ENCODE peak calls at places on chromosomes 13 and 19, in eight cellular contexts. One of them, this sample, is unnamed.

GRCh38 chr19:45164577-45165335 is 4.0 kb upstream of the NKPD1 start:
- DNase-seq in GM10248: peak
- DNase-seq in activated CD8-positive, alpha-beta T cell treated with anti-CD3 and anti-CD28 coated beads for 36 hours: peak
- DNase-seq in glutamatergic neuron: peak
- DNase-seq in pancreas: peak
- DNase-seq in mammary epithelial cell: peak
- DNase-seq in neural crest cell: no peak
- DNase-seq in nephron progenitor cell: peak
- DNase-seq in this sample: peak

GRCh38 chr19:3694361-3695123 is 5.7 kb downstream of the PIP5K1C start:
- DNase-seq in activated CD8-positive, alpha-beta T cell treated with anti-CD3 and anti-CD28 coated beads for 36 hours: no peak
- DNase-seq in glutamatergic neuron: no peak
- DNase-seq in pancreas: peak
- DNase-seq in nephron progenitor cell: no peak
- DNase-seq in mammary epithelial cell: no peak
- DNase-seq in GM10248: no peak
- DNase-seq in neural crest cell: no peak
- DNase-seq in this sample: no peak

GRCh38 chr19:4049432-4049831 is 17.3 kb downstream of the ZBTB7A start:
- DNase-seq in neural crest cell: no peak
- DNase-seq in GM10248: no peak
- DNase-seq in nephron progenitor cell: no peak
- DNase-seq in pancreas: no peak
- DNase-seq in mammary epithelial cell: no peak
- DNase-seq in activated CD8-positive, alpha-beta T cell treated with anti-CD3 and anti-CD28 coated beads for 36 hours: no peak
- DNase-seq in glutamatergic neuron: no peak
- DNase-seq in this sample: no peak

GRCh38 chr19:3517638-3518037 is 11.5 kb downstream of the FZR1 start:
- DNase-seq in mammary epithelial cell: no peak
- DNase-seq in nephron progenitor cell: no peak
- DNase-seq in neural crest cell: no peak
- DNase-seq in GM10248: no peak
- DNase-seq in pancreas: no peak
- DNase-seq in activated CD8-positive, alpha-beta T cell treated with anti-CD3 and anti-CD28 coated beads for 36 hours: no peak
- DNase-seq in glutamatergic neuron: no peak
- DNase-seq in this sample: no peak

GRCh38 chr13:110327036-110327790 is 20.1 kb downstream of the COL4A2 start:
- DNase-seq in activated CD8-positive, alpha-beta T cell treated with anti-CD3 and anti-CD28 coated beads for 36 hours: no peak
- DNase-seq in neural crest cell: no peak
- DNase-seq in glutamatergic neuron: no peak
- DNase-seq in pancreas: no peak
- DNase-seq in nephron progenitor cell: no peak
- DNase-seq in mammary epithelial cell: no peak
- DNase-seq in GM10248: no peak
- DNase-seq in this sample: no peak

GRCh38 chr13:76708138-76708537 is 178.1 kb downstream of the KCTD12 start:
- DNase-seq in GM10248: no peak
- DNase-seq in pancreas: no peak
- DNase-seq in glutamatergic neuron: no peak
- DNase-seq in neural crest cell: no peak
- DNase-seq in activated CD8-positive, alpha-beta T cell treated with anti-CD3 and anti-CD28 coated beads for 36 hours: no peak
- DNase-seq in nephron progenitor cell: no peak
- DNase-seq in mammary epithelial cell: no peak
- DNase-seq in this sample: no peak

GRCh38 chr19:461664-462551 is 1.1 kb upstream of the SHC2 start:
- DNase-seq in mammary epithelial cell: no peak
- DNase-seq in nephron progenitor cell: peak
- DNase-seq in GM10248: no peak
- DNase-seq in pancreas: peak
- DNase-seq in glutamatergic neuron: peak
- DNase-seq in activated CD8-positive, alpha-beta T cell treated with anti-CD3 and anti-CD28 coated beads for 36 hours: peak
- DNase-seq in neural crest cell: peak
- DNase-seq in this sample: no peak

GRCh38 chr19:32519023-32519422 is 62.0 kb upstream of the PDCD5 start:
- DNase-seq in glutamatergic neuron: no peak
- DNase-seq in neural crest cell: no peak
- DNase-seq in GM10248: no peak
- DNase-seq in mammary epithelial cell: no peak
- DNase-seq in nephron progenitor cell: no peak
- DNase-seq in activated CD8-positive, alpha-beta T cell treated with anti-CD3 and anti-CD28 coated beads for 36 hours: no peak
- DNase-seq in pancreas: no peak
- DNase-seq in this sample: no peak

GRCh38 chr13:44116562-44117315 is 237.0 kb downstream of the LACC1 start:
- DNase-seq in activated CD8-positive, alpha-beta T cell treated with anti-CD3 and anti-CD28 coated beads for 36 hours: peak
- DNase-seq in GM10248: no peak
- DNase-seq in glutamatergic neuron: no peak
- DNase-seq in nephron progenitor cell: no peak
- DNase-seq in neural crest cell: no peak
- DNase-seq in mammary epithelial cell: no peak
- DNase-seq in pancreas: no peak
- DNase-seq in this sample: no peak

GRCh38 chr13:99687728-99688397 is 186.6 kb downstream of the TM9SF2 start:
- DNase-seq in nephron progenitor cell: no peak
- DNase-seq in activated CD8-positive, alpha-beta T cell treated with anti-CD3 and anti-CD28 coated beads for 36 hours: no peak
- DNase-seq in neural crest cell: no peak
- DNase-seq in mammary epithelial cell: no peak
- DNase-seq in GM10248: no peak
- DNase-seq in pancreas: no peak
- DNase-seq in glutamatergic neuron: no peak
- DNase-seq in this sample: no peak

GRCh38 chr19:41307954-41308449 is 2.0 kb upstream of the CCDC97 start:
- DNase-seq in activated CD8-positive, alpha-beta T cell treated with anti-CD3 and anti-CD28 coated beads for 36 hours: peak
- DNase-seq in mammary epithelial cell: no peak
- DNase-seq in nephron progenitor cell: no peak
- DNase-seq in glutamatergic neuron: no peak
- DNase-seq in pancreas: no peak
- DNase-seq in neural crest cell: no peak
- DNase-seq in GM10248: no peak
- DNase-seq in this sample: no peak

GRCh38 chr13:35475131-35475959 is 1.1 kb downstream of the MAB21L1 start:
- DNase-seq in neural crest cell: peak
- DNase-seq in mammary epithelial cell: peak
- DNase-seq in activated CD8-positive, alpha-beta T cell treated with anti-CD3 and anti-CD28 coated beads for 36 hours: peak
- DNase-seq in GM10248: no peak
- DNase-seq in pancreas: peak
- DNase-seq in nephron progenitor cell: peak
- DNase-seq in glutamatergic neuron: peak
- DNase-seq in this sample: no peak

GRCh38 chr19:49767380-49767779 is 579 bp downstream of the AP2A1 start:
- DNase-seq in pancreas: no peak
- DNase-seq in activated CD8-positive, alpha-beta T cell treated with anti-CD3 and anti-CD28 coated beads for 36 hours: no peak
- DNase-seq in glutamatergic neuron: no peak
- DNase-seq in nephron progenitor cell: no peak
- DNase-seq in GM10248: no peak
- DNase-seq in neural crest cell: no peak
- DNase-seq in mammary epithelial cell: no peak
- DNase-seq in this sample: no peak

GRCh38 chr13:25468330-25469178 is 96.8 kb downstream of the ATP8A2 start:
- DNase-seq in mammary epithelial cell: peak
- DNase-seq in activated CD8-positive, alpha-beta T cell treated with anti-CD3 and anti-CD28 coated beads for 36 hours: peak
- DNase-seq in GM10248: peak
- DNase-seq in neural crest cell: peak
- DNase-seq in glutamatergic neuron: peak
- DNase-seq in nephron progenitor cell: peak
- DNase-seq in pancreas: no peak
- DNase-seq in this sample: peak

GRCh38 chr19:31049431-31049830 is 299.8 kb downstream of the TSHZ3 start:
- DNase-seq in GM10248: no peak
- DNase-seq in glutamatergic neuron: no peak
- DNase-seq in nephron progenitor cell: no peak
- DNase-seq in mammary epithelial cell: no peak
- DNase-seq in neural crest cell: no peak
- DNase-seq in activated CD8-positive, alpha-beta T cell treated with anti-CD3 and anti-CD28 coated beads for 36 hours: no peak
- DNase-seq in pancreas: no peak
- DNase-seq in this sample: no peak

GRCh38 chr19:15810335-15810734 is 5.1 kb downstream of the OR10H1 start:
- DNase-seq in mammary epithelial cell: peak
- DNase-seq in neural crest cell: no peak
- DNase-seq in activated CD8-positive, alpha-beta T cell treated with anti-CD3 and anti-CD28 coated beads for 36 hours: no peak
- DNase-seq in pancreas: no peak
- DNase-seq in GM10248: no peak
- DNase-seq in nephron progenitor cell: no peak
- DNase-seq in glutamatergic neuron: no peak
- DNase-seq in this sample: no peak

GRCh38 chr13:113121183-113121927 is 1.2 kb upstream of the F10 start:
- DNase-seq in glutamatergic neuron: peak
- DNase-seq in activated CD8-positive, alpha-beta T cell treated with anti-CD3 and anti-CD28 coated beads for 36 hours: no peak
- DNase-seq in mammary epithelial cell: no peak
- DNase-seq in pancreas: peak
- DNase-seq in nephron progenitor cell: no peak
- DNase-seq in neural crest cell: no peak
- DNase-seq in GM10248: no peak
- DNase-seq in this sample: no peak

GRCh38 chr13:29435125-29435911 is 160.2 kb downstream of the SLC7A1 start:
- DNase-seq in pancreas: no peak
- DNase-seq in GM10248: no peak
- DNase-seq in mammary epithelial cell: peak
- DNase-seq in glutamatergic neuron: no peak
- DNase-seq in neural crest cell: no peak
- DNase-seq in activated CD8-positive, alpha-beta T cell treated with anti-CD3 and anti-CD28 coated beads for 36 hours: no peak
- DNase-seq in nephron progenitor cell: no peak
- DNase-seq in this sample: no peak

GRCh38 chr19:43618921-43619261 is 538 bp downstream of the ZNF428 start:
- DNase-seq in mammary epithelial cell: no peak
- DNase-seq in neural crest cell: peak
- DNase-seq in pancreas: peak
- DNase-seq in activated CD8-positive, alpha-beta T cell treated with anti-CD3 and anti-CD28 coated beads for 36 hours: peak
- DNase-seq in nephron progenitor cell: no peak
- DNase-seq in glutamatergic neuron: peak
- DNase-seq in GM10248: peak
- DNase-seq in this sample: peak

GRCh38 chr13:25881946-25882574 is 169.8 kb downstream of the SHISA2 start:
- DNase-seq in activated CD8-positive, alpha-beta T cell treated with anti-CD3 and anti-CD28 coated beads for 36 hours: no peak
- DNase-seq in glutamatergic neuron: no peak
- DNase-seq in mammary epithelial cell: no peak
- DNase-seq in GM10248: no peak
- DNase-seq in pancreas: no peak
- DNase-seq in nephron progenitor cell: peak
- DNase-seq in neural crest cell: peak
- DNase-seq in this sample: no peak

GRCh38 chr19:7506385-7507328 is 9.2 kb upstream of the ZNF358 start:
- DNase-seq in mammary epithelial cell: peak
- DNase-seq in pancreas: peak
- DNase-seq in neural crest cell: peak
- DNase-seq in nephron progenitor cell: peak
- DNase-seq in activated CD8-positive, alpha-beta T cell treated with anti-CD3 and anti-CD28 coated beads for 36 hours: peak
- DNase-seq in glutamatergic neuron: peak
- DNase-seq in GM10248: peak
- DNase-seq in this sample: peak

GRCh38 chr13:51861728-51862300 is at the start of gene CCDC70:
- DNase-seq in mammary epithelial cell: peak
- DNase-seq in pancreas: no peak
- DNase-seq in GM10248: no peak
- DNase-seq in neural crest cell: no peak
- DNase-seq in glutamatergic neuron: no peak
- DNase-seq in nephron progenitor cell: no peak
- DNase-seq in activated CD8-positive, alpha-beta T cell treated with anti-CD3 and anti-CD28 coated beads for 36 hours: peak
- DNase-seq in this sample: no peak

GRCh38 chr13:102609696-102610095 is 12.9 kb downstream of the TPP2 start:
- DNase-seq in mammary epithelial cell: no peak
- DNase-seq in activated CD8-positive, alpha-beta T cell treated with anti-CD3 and anti-CD28 coated beads for 36 hours: peak
- DNase-seq in neural crest cell: no peak
- DNase-seq in pancreas: no peak
- DNase-seq in GM10248: no peak
- DNase-seq in nephron progenitor cell: no peak
- DNase-seq in glutamatergic neuron: no peak
- DNase-seq in this sample: no peak

GRCh38 chr13:48334534-48335127 is 31.1 kb downstream of the RB1 start:
- DNase-seq in GM10248: peak
- DNase-seq in pancreas: no peak
- DNase-seq in mammary epithelial cell: peak
- DNase-seq in neural crest cell: no peak
- DNase-seq in glutamatergic neuron: no peak
- DNase-seq in activated CD8-positive, alpha-beta T cell treated with anti-CD3 and anti-CD28 coated beads for 36 hours: no peak
- DNase-seq in nephron progenitor cell: no peak
- DNase-seq in this sample: peak

GRCh38 chr13:99385161-99385560 is 78.0 kb upstream of the GPR183 start:
- DNase-seq in mammary epithelial cell: no peak
- DNase-seq in nephron progenitor cell: no peak
- DNase-seq in GM10248: no peak
- DNase-seq in neural crest cell: no peak
- DNase-seq in activated CD8-positive, alpha-beta T cell treated with anti-CD3 and anti-CD28 coated beads for 36 hours: peak
- DNase-seq in glutamatergic neuron: no peak
- DNase-seq in pancreas: no peak
- DNase-seq in this sample: no peak

GRCh38 chr19:10551698-10552301 is 8.1 kb downstream of the ATG4D start:
- DNase-seq in glutamatergic neuron: no peak
- DNase-seq in activated CD8-positive, alpha-beta T cell treated with anti-CD3 and anti-CD28 coated beads for 36 hours: peak
- DNase-seq in neural crest cell: no peak
- DNase-seq in nephron progenitor cell: no peak
- DNase-seq in GM10248: no peak
- DNase-seq in mammary epithelial cell: peak
- DNase-seq in pancreas: peak
- DNase-seq in this sample: no peak
- TF ChIP-seq CTCF in glutamatergic neuron: no peak
- TF ChIP-seq CTCF in activated CD8-positive, alpha-beta T cell treated with anti-CD3 and anti-CD28 coated beads for 36 hours: no peak
- TF ChIP-seq CTCF in neural crest cell: no peak
- TF ChIP-seq CTCF in nephron progenitor cell: no peak
- TF ChIP-seq CTCF in GM10248: no peak
- TF ChIP-seq CTCF in mammary epithelial cell: peak
- TF ChIP-seq CTCF in pancreas: no peak
- TF ChIP-seq CTCF in this sample: no peak

DNA sequence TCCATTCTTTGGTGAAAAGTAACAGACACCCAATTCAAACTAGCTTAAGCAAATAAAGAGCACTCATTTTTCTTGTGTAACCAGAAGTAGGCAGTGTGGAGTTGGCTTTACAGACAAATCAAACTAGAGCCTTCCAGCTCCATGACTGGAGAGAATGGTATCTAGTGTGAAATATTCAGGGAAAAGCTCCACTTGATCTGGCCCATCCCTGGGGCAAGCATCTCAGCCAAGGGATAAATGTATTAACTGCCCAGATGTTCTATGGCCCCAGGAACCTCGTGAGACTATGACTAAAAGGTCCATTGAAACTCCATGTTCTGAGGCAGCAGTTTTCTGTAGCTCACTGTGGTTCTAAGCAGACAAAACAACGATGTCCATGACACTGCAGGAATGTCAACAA is 49.9 kb downstream of the TBC1D4 start:
- DNase-seq in pancreas: no peak
- DNase-seq in activated CD8-positive, alpha-beta T cell treated with anti-CD3 and anti-CD28 coated beads for 36 hours: no peak
- DNase-seq in neural crest cell: no peak
- DNase-seq in nephron progenitor cell: no peak
- DNase-seq in mammary epithelial cell: no peak
- DNase-seq in glutamatergic neuron: no peak
- DNase-seq in GM10248: no peak
- DNase-seq in this sample: no peak
- TF ChIP-seq CTCF in pancreas: no peak
- TF ChIP-seq CTCF in activated CD8-positive, alpha-beta T cell treated with anti-CD3 and anti-CD28 coated beads for 36 hours: no peak
- TF ChIP-seq CTCF in neural crest cell: no peak
- TF ChIP-seq CTCF in nephron progenitor cell: no peak
- TF ChIP-seq CTCF in mammary epithelial cell: no peak
- TF ChIP-seq CTCF in glutamatergic neuron: no peak
- TF ChIP-seq CTCF in GM10248: peak
- TF ChIP-seq CTCF in this sample: no peak

GRCh38 chr19:13847033-13847899 is 29.7 kb upstream of the NANOS3 start:
- DNase-seq in pancreas: peak
- DNase-seq in activated CD8-positive, alpha-beta T cell treated with anti-CD3 and anti-CD28 coated beads for 36 hours: peak
- DNase-seq in neural crest cell: peak
- DNase-seq in mammary epithelial cell: peak
- DNase-seq in GM10248: peak
- DNase-seq in nephron progenitor cell: peak
- DNase-seq in glutamatergic neuron: peak
- DNase-seq in this sample: peak
- TF ChIP-seq CTCF in pancreas: no peak
- TF ChIP-seq CTCF in activated CD8-positive, alpha-beta T cell treated with anti-CD3 and anti-CD28 coated beads for 36 hours: no peak
- TF ChIP-seq CTCF in neural crest cell: peak
- TF ChIP-seq CTCF in mammary epithelial cell: no peak
- TF ChIP-seq CTCF in GM10248: peak
- TF ChIP-seq CTCF in nephron progenitor cell: no peak
- TF ChIP-seq CTCF in glutamatergic neuron: peak
- TF ChIP-seq CTCF in this sample: no peak

GRCh38 chr19:34404109-34404909 is at the start of gene PDCD2L:
- DNase-seq in glutamatergic neuron: peak
- DNase-seq in mammary epithelial cell: peak
- DNase-seq in pancreas: peak
- DNase-seq in neural crest cell: peak
- DNase-seq in activated CD8-positive, alpha-beta T cell treated with anti-CD3 and anti-CD28 coated beads for 36 hours: peak
- DNase-seq in nephron progenitor cell: peak
- DNase-seq in GM10248: peak
- DNase-seq in this sample: peak
- TF ChIP-seq CTCF in glutamatergic neuron: no peak
- TF ChIP-seq CTCF in mammary epithelial cell: no peak
- TF ChIP-seq CTCF in pancreas: no peak
- TF ChIP-seq CTCF in neural crest cell: no peak
- TF ChIP-seq CTCF in activated CD8-positive, alpha-beta T cell treated with anti-CD3 and anti-CD28 coated beads for 36 hours: no peak
- TF ChIP-seq CTCF in nephron progenitor cell: no peak
- TF ChIP-seq CTCF in GM10248: no peak
- TF ChIP-seq CTCF in this sample: peak